ENCODE peak calls at places on chromosomes 11 and 22, in six cellular contexts. Y, U, M, E, F and R are unnamed samples.

GRCh38 chr11:66081505-66081904 is 11.4 kb downstream of the PACS1 start:
- DNase-seq in F (peak; percentile 30), U (no peak), Y (no peak), M (peak; percentile 88), E (peak; percentile 83), R (peak; percentile 79)

GRCh38 chr11:70424765-70425164 is 26.4 kb downstream of the CTTN start:
- DNase-seq in F (no peak), E (no peak), U (no peak), Y (no peak), M (no peak), R (no peak)

GRCh38 chr11:111886844-111887243 is 7.5 kb downstream of the CFAP68 start:
- DNase-seq in E (no peak), Y (no peak), U (no peak), M (no peak), F (no peak), R (no peak)

GRCh38 chr11:79266391-79266790 is 174.4 kb downstream of the TENM4 start:
- DNase-seq in E (no peak), F (no peak), U (no peak), M (no peak), Y (no peak), R (no peak)

GRCh38 chr11:6925636-6926207 is 504 bp upstream of the ZNF215 start:
- DNase-seq in U (no peak), Y (no peak), M (no peak), E (no peak), F (peak; percentile 56), R (no peak)

GRCh38 chr11:80162387-80162786 is 721.6 kb upstream of the TENM4 start:
- DNase-seq in E (no peak), U (no peak), F (no peak), M (no peak), Y (no peak), R (no peak)

GRCh38 chr11:115944596-115944995 is 440.4 kb upstream of the CADM1 start:
- DNase-seq in Y (no peak), M (no peak), E (no peak), U (no peak), F (no peak), R (no peak)

GRCh38 chr11:75481602-75482309 is 44.0 kb downstream of the GDPD5 start:
- DNase-seq in F (no peak), E (no peak), Y (no peak), M (no peak), U (no peak), R (no peak)

GRCh38 chr11:101090679-101091270 is 38.8 kb downstream of the PGR start:
- DNase-seq in Y (no peak), E (no peak), U (no peak), M (no peak), F (no peak), R (no peak)

GRCh38 chr11:70738661-70739060 is 340.3 kb downstream of the CTTN start:
- DNase-seq in M (no peak), Y (no peak), E (no peak), U (no peak), F (no peak), R (peak; percentile 13)

GRCh38 chr11:119016216-119017009 is 1.7 kb downstream of the RPS25 start:
- DNase-seq in Y (no peak), F (no peak), U (no peak), E (no peak), M (no peak), R (no peak)

GRCh38 chr22:45125198-45125597 is 38.5 kb upstream of the NUP50 start:
- DNase-seq in F (peak; percentile 8), Y (no peak), E (no peak), M (no peak), U (no peak), R (no peak)

GRCh38 chr11:69296890-69297224 is 2.9 kb downstream of the MYEOV start:
- DNase-seq in M (peak; percentile 51), Y (no peak), E (no peak), F (no peak), U (no peak), R (no peak)

GRCh38 chr11:119525180-119525854 is 102.3 kb upstream of the THY1 start:
- DNase-seq in U (no peak), E (no peak), F (no peak), M (no peak), Y (no peak), R (no peak)

GRCh38 chr11:132099692-132100091 is 729.3 kb downstream of the NTM start:
- DNase-seq in U (no peak), M (no peak), E (no peak), Y (no peak), F (peak; percentile 23), R (no peak)

GRCh38 chr11:130042093-130042591 is 27.6 kb upstream of the APLP2 start:
- DNase-seq in E (no peak), Y (no peak), M (peak; percentile 33), U (no peak), F (peak; percentile 96), R (peak; percentile 79)

GRCh38 chr11:77191823-77192495 is 63.9 kb downstream of the MYO7A start:
- DNase-seq in F (peak; percentile 58), U (no peak), E (peak; percentile 40), Y (no peak), M (peak; percentile 79), R (no peak)

GRCh38 chr22:48179571-48180546 is 1417.4 kb downstream of the TBC1D22A start:
- DNase-seq in E (no peak), M (peak; percentile 10), Y (no peak), F (no peak), U (no peak), R (no peak)

GRCh38 chr22:40694409-40694808 is 15.1 kb downstream of the MCHR1 start:
- DNase-seq in Y (no peak), M (no peak), F (no peak), E (no peak), U (no peak), R (no peak)

GRCh38 chr22:31625661-31626426 is 36.2 kb downstream of the PISD start:
- DNase-seq in Y (no peak), M (no peak), E (no peak), U (no peak), F (no peak), R (no peak)

GRCh38 chr11:8870461-8871282 is 40.3 kb upstream of the AKIP1 start:
- DNase-seq in Y (no peak), U (no peak), F (peak; percentile 69), E (peak; percentile 5), M (peak; percentile 84), R (no peak)

GRCh38 chr22:46329616-46330015 is 5.9 kb upstream of the TRMU start:
- DNase-seq in U (no peak), F (no peak), E (no peak), Y (no peak), M (no peak), R (no peak)

GRCh38 chr11:132777067-132777975 is 755.0 kb downstream of the OPCML start:
- DNase-seq in Y (no peak), E (no peak), F (no peak), M (no peak), U (no peak), R (no peak)

GRCh38 chr11:60756307-60757032 is at the start of gene MS4A15:
- DNase-seq in F (peak; percentile 48), E (no peak), M (peak; percentile 57), U (no peak), Y (no peak), R (no peak)

GRCh38 chr11:77473001-77473800 is 693 bp downstream of the PAK1 start:
- DNase-seq in U (no peak), F (peak; percentile 58), Y (no peak), M (peak; percentile 53), E (peak; percentile 60), R (peak; percentile 51)

GRCh38 chr22:19687561-19688300 is 26.6 kb upstream of the SEPTIN5 start:
- DNase-seq in F (no peak), Y (no peak), U (no peak), M (peak; percentile 66), E (no peak), R (peak; percentile 71)

GRCh38 chr22:46061431-46062231 is 84.7 kb upstream of the WNT7B start:
- DNase-seq in E (no peak), Y (no peak), M (peak; percentile 20), U (no peak), F (no peak), R (no peak)

GRCh38 chr11:81869337-81870065 is 864.2 kb downstream of the FAM181B start:
- DNase-seq in F (no peak), Y (no peak), E (peak; percentile 79), U (no peak), M (peak; percentile 41), R (no peak)

GRCh38 chr11:57638005-57638760 is 11.5 kb downstream of the YPEL4 start:
- DNase-seq in U (peak; percentile 82), E (no peak), Y (no peak), F (peak; percentile 93), M (peak; percentile 79), R (no peak)